ENCODE peak calls at places on chromosomes 1 and 21, in eight cellular contexts. X is NCI-H2171; I is stimulated activated CD8-positive, alpha-beta memory T cell treated with anti-CD3 and anti-CD28 coated beads, Interleukin-7, amount 100 ng/mL, for 48 hours; D is MCF 10A; Y is amniotic stem cell; W is COR-L47; R is heart right ventricle; L is NCI-H2081. J is an unnamed sample.
A peak's percentile ranks its signal among the peaks of the same experiment; 100 is the strongest.

GRCh38 chr1:16980473-16981268 is at the start of gene MFAP2:
- DNase-seq in X (no peak), I (no peak), D (no peak), Y (no peak), W (no peak), R (no peak), L (no peak), J (no peak)

GRCh38 chr21:15063821-15064575 is 802 bp downstream of the NRIP1 start:
- DNase-seq in X (no peak), I (no peak), D (peak; percentile 47), Y (no peak), W (no peak), R (peak; percentile 42), L (no peak), J (no peak)

GRCh38 chr1:25896266-25896665 is 10.0 kb downstream of the STMN1 start:
- DNase-seq in X (no peak), I (no peak), D (no peak), Y (no peak), W (no peak), R (no peak), L (no peak), J (no peak)

GRCh38 chr1:61198554-61198953 is 116.2 kb downstream of the NFIA start:
- DNase-seq in X (peak; percentile 91), I (no peak), D (no peak), Y (no peak), W (no peak), R (no peak), L (no peak), J (no peak)

GRCh38 chr1:7679159-7679872 is 91.8 kb upstream of the VAMP3 start:
- DNase-seq in X (no peak), I (no peak), D (no peak), Y (no peak), W (no peak), R (no peak), L (no peak), J (no peak)

GRCh38 chr1:77407738-77408375 is 126.0 kb downstream of the AK5 start:
- DNase-seq in X (no peak), I (no peak), D (no peak), Y (no peak), W (no peak), R (no peak), L (no peak), J (no peak)

GRCh38 chr1:15178571-15179484 is 25.3 kb downstream of the TMEM51 start:
- DNase-seq in X (peak; percentile 49), I (no peak), D (peak; percentile 94), Y (peak; percentile 77), W (peak; percentile 74), R (no peak), L (peak; percentile 48), J (peak; percentile 82)

GRCh38 chr1:71660417-71660816 is 579.6 kb upstream of the ZRANB2 start:
- DNase-seq in X (no peak), I (no peak), D (no peak), Y (peak; percentile 48), W (no peak), R (no peak), L (no peak), J (no peak)

GRCh38 chr1:244118087-244118761 is 67.1 kb downstream of the ZBTB18 start:
- DNase-seq in X (peak; percentile 61), I (no peak), D (no peak), Y (no peak), W (no peak), R (no peak), L (no peak), J (no peak)

GRCh38 chr1:193185861-193186714 is at the start of gene B3GALT2:
- DNase-seq in X (peak; percentile 69), I (no peak), D (peak; percentile 39), Y (peak; percentile 16), W (peak; percentile 51), R (peak; percentile 55), L (peak; percentile 70), J (no peak)

GRCh38 chr1:226638001-226638601 is 89.5 kb downstream of the STUM start:
- DNase-seq in X (no peak), I (no peak), D (no peak), Y (no peak), W (no peak), R (no peak), L (no peak), J (no peak)

GRCh38 chr1:211653907-211654553 is 21.4 kb downstream of the NEK2 start:
- DNase-seq in X (no peak), I (no peak), D (peak; percentile 77), Y (no peak), W (no peak), R (no peak), L (no peak), J (no peak)

GRCh38 chr1:66571789-66572188 is 37.8 kb downstream of the SGIP1 start:
- DNase-seq in X (no peak), I (no peak), D (peak; percentile 48), Y (no peak), W (no peak), R (no peak), L (no peak), J (no peak)

GRCh38 chr1:198672124-198672523 is 33.3 kb downstream of the PTPRC start:
- DNase-seq in X (no peak), I (no peak), D (no peak), Y (no peak), W (no peak), R (no peak), L (no peak), J (no peak)

GRCh38 chr21:41861987-41862386 is 17.2 kb downstream of the PRDM15 start:
- DNase-seq in X (no peak), I (no peak), D (no peak), Y (no peak), W (no peak), R (no peak), L (no peak), J (no peak)

GRCh38 chr1:89069955-89070354 is 4.9 kb upstream of the GBP1 start:
- DNase-seq in X (no peak), I (no peak), D (no peak), Y (no peak), W (no peak), R (no peak), L (no peak), J (no peak)

GRCh38 chr1:202687819-202688218 is 22.4 kb downstream of the SYT2 start:
- DNase-seq in X (no peak), I (no peak), D (no peak), Y (no peak), W (no peak), R (no peak), L (no peak), J (no peak)

GRCh38 chr1:203888807-203889251 is 27.4 kb downstream of the SNRPE start:
- DNase-seq in X (no peak), I (no peak), D (peak; percentile 77), Y (no peak), W (no peak), R (no peak), L (no peak), J (no peak)

GRCh38 chr1:115302390-115302961 is 35.6 kb downstream of the NGF start:
- DNase-seq in X (no peak), I (no peak), D (peak; percentile 30), Y (peak; percentile 72), W (no peak), R (no peak), L (no peak), J (no peak)

GRCh38 chr1:175434268-175434860 is 241.8 kb upstream of the KIAA0040 start:
- DNase-seq in X (no peak), I (no peak), D (peak; percentile 12), Y (no peak), W (no peak), R (no peak), L (no peak), J (no peak)

GRCh38 chr1:30599721-30600120 is 123.7 kb downstream of the MATN1 start:
- DNase-seq in X (no peak), I (no peak), D (no peak), Y (no peak), W (no peak), R (no peak), L (no peak), J (no peak)

GRCh38 chr1:164779376-164779775 is 220.4 kb downstream of the PBX1 start:
- DNase-seq in X (no peak), I (no peak), D (no peak), Y (no peak), W (no peak), R (no peak), L (no peak), J (no peak)

GRCh38 chr1:1302006-1302430 is 5.7 kb downstream of the ACAP3 start:
- DNase-seq in X (no peak), I (no peak), D (no peak), Y (no peak), W (no peak), R (no peak), L (no peak), J (no peak)

GRCh38 chr21:32861871-32862270 is 90.3 kb upstream of the PAXBP1 start:
- DNase-seq in X (no peak), I (no peak), D (peak; percentile 33), Y (no peak), W (no peak), R (no peak), L (no peak), J (no peak)

GRCh38 chr1:67937651-67938050 is 104.4 kb upstream of the GNG12 start:
- DNase-seq in X (no peak), I (no peak), D (no peak), Y (no peak), W (no peak), R (no peak), L (no peak), J (no peak)

GRCh38 chr21:28791595-28792282 is 200.9 kb downstream of the LTN1 start:
- DNase-seq in X (no peak), I (no peak), D (no peak), Y (no peak), W (no peak), R (no peak), L (no peak), J (no peak)